ENCODE peak calls at places on chromosomes 6 and 20, in eight cellular contexts. F is fibroblast of the aortic adventitia, V is HCT116, O is choroid plexus epithelial cell, M is fibroblast of pulmonary artery, D is coronary artery, J is OCI-LY7, R is breast epithelium. I is an unnamed sample.

GRCh38 chr20:63394635-63395455 is 33.7 kb upstream of the CHRNA4 start:
- DNase-seq in F (no peak), V (no peak), O (no peak), M (no peak), D (no peak), J (no peak), R (no peak), I (no peak)

GRCh38 chr20:32216396-32217142 is 8.9 kb downstream of the POFUT1 start:
- DNase-seq in F (no peak), V (no peak), O (no peak), M (no peak), D (no peak), J (no peak), R (no peak), I (no peak)

GRCh38 chr6:145842693-145843546 is 28.3 kb upstream of the FBXO30 start:
- DNase-seq in F (peak), V (no peak), O (peak), M (peak), D (no peak), J (no peak), R (no peak), I (peak)

GRCh38 chr6:42729731-42730130 is 7.3 kb upstream of the PRPH2 start:
- DNase-seq in F (peak), V (no peak), O (peak), M (peak), D (no peak), J (no peak), R (no peak), I (no peak)

GRCh38 chr6:123215211-123215610 is 219.2 kb downstream of the CLVS2 start:
- DNase-seq in F (no peak), V (no peak), O (no peak), M (no peak), D (no peak), J (no peak), R (no peak), I (no peak)

GRCh38 chr6:43453831-43454230 is 1.5 kb downstream of the DLK2 start:
- DNase-seq in F (no peak), V (no peak), O (no peak), M (no peak), D (no peak), J (no peak), R (no peak), I (no peak)

GRCh38 chr6:168017629-168018028 is 20.2 kb downstream of the KIF25 start:
- DNase-seq in F (no peak), V (no peak), O (no peak), M (no peak), D (no peak), J (no peak), R (no peak), I (peak)

GRCh38 chr6:683742-684440 is 9.0 kb downstream of the EXOC2 start:
- DNase-seq in F (peak), V (no peak), O (peak), M (peak), D (no peak), J (no peak), R (no peak), I (peak)

GRCh38 chr6:139109558-139109957 is 25.3 kb upstream of the HECA start:
- DNase-seq in F (peak), V (peak), O (peak), M (peak), D (no peak), J (peak), R (no peak), I (no peak)

GRCh38 chr6:139409026-139409425 is 34.6 kb upstream of the CITED2 start:
- DNase-seq in F (peak), V (no peak), O (peak), M (peak), D (no peak), J (no peak), R (no peak), I (peak)

GRCh38 chr6:166258854-166259276 is 49.3 kb downstream of the PRR18 start:
- DNase-seq in F (no peak), V (no peak), O (no peak), M (no peak), D (no peak), J (peak), R (no peak), I (no peak)

GRCh38 chr20:25281541-25281991 is 33.7 kb downstream of the PYGB start:
- DNase-seq in F (no peak), V (no peak), O (no peak), M (no peak), D (no peak), J (peak), R (peak), I (no peak)

GRCh38 chr6:151537561-151537960 is 43.7 kb downstream of the CCDC170 start:
- DNase-seq in F (no peak), V (no peak), O (no peak), M (no peak), D (no peak), J (no peak), R (no peak), I (peak)

GRCh38 chr6:6412221-6412620 is 91.8 kb upstream of the F13A1 start:
- DNase-seq in F (no peak), V (no peak), O (no peak), M (no peak), D (no peak), J (no peak), R (no peak), I (no peak)

GRCh38 chr6:41464481-41464880 is 81.7 kb upstream of the FOXP4 start:
- DNase-seq in F (peak), V (no peak), O (peak), M (peak), D (no peak), J (no peak), R (no peak), I (no peak)

DNA sequence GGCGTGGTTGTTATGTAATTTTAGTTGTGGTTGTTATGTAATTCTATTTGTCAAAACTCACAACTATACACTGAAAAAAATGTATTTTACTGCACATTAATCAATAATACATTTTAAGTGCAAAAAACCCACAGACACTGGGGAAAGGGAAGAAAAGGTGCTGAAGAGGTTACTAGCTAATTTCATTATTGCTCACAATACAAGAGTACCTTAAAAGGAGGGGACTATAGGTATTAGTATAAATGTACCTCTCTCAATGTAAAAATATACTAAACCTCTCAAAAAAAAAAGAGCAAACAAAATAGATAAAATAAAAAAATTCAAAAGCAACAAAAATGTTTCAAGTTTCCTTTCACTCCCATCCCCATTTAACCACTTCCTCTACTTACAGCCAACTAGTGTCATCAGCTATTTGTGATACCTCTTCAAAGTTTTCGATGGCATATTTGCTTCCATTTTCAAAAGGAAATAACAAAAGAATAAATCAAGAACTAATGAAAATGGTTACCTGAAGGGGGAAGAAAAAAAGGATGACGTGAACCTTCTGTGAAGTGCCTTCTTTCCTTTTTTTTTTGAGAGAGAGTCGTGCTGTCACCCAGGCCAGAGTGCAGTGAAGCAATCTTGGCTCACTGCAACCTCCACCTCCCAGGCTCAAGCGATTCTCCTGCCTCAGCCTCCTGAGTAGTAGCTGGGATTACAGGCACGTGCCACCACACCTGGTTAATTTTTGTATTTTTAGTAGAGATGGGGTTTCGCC is 30.2 kb downstream of the RANBP9 start:
- DNase-seq in F (no peak), V (no peak), O (no peak), M (no peak), D (no peak), J (peak), R (no peak), I (no peak)
- H3K4me3 ChIP-seq in F (no peak), V (no peak), O (no peak), M (no peak), D (no peak), J (no peak), R (no peak), I (no peak)

DNA sequence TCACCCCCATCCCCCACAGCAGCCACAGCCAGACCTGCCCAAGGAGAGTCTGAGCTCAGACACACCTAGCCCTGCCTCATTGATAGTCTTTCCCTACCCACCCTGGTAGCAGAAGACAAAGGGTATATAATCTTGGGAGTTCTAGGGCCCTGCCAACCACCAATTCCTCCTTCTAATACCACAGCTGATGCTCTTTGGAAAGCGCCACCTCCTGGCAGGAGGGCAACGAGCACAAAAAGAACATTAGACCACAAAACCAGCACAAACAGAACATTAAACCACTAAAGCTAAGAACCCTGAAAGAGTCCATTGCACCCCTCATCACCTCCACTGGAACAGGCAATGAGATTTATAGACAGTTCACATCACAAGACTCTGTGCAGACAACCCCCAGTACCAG is 195.8 kb upstream of the FUT9 start:
- DNase-seq in F (no peak), V (no peak), O (no peak), M (no peak), D (no peak), J (peak), R (no peak), I (no peak)
- TF ChIP-seq CTCF in F (no peak), V (peak), O (no peak), M (no peak), D (no peak), J (peak), R (no peak), I (no peak)

DNA sequence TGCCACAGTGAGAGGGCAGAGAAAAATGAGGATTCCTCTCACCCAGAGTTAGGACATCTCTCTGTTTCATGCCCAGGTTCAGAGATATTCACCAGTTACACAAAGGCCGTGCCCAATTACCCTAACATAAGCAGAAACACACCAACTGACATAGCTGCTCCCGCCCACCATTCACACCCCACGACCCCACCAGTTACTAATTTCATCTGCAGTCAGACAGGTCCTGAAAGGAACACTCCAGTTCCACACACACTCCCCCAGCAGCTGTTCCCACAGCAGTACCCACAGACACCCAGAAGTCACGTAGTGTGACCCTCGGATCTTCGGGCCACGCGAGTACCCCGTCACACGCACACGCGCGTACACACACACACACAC is 532 bp downstream of the TMEM74B start:
- DNase-seq in F (no peak), V (no peak), O (no peak), M (no peak), D (no peak), J (no peak), R (no peak), I (no peak)
- H3K4me3 ChIP-seq in F (no peak), V (peak), O (no peak), M (no peak), D (peak), J (no peak), R (peak), I (no peak)

GRCh38 chr6:122178988-122179387 is 220.5 kb upstream of the HSF2 start:
- DNase-seq in F (no peak), V (no peak), O (no peak), M (no peak), D (no peak), J (no peak), R (no peak), I (no peak)

GRCh38 chr6:122180132-122180531 is 219.3 kb upstream of the HSF2 start:
- DNase-seq in F (peak), V (no peak), O (peak), M (no peak), D (no peak), J (no peak), R (no peak), I (peak)

GRCh38 chr6:122187186-122187585 is 212.3 kb upstream of the HSF2 start:
- DNase-seq in F (peak), V (no peak), O (no peak), M (no peak), D (no peak), J (no peak), R (no peak), I (no peak)

DNA sequence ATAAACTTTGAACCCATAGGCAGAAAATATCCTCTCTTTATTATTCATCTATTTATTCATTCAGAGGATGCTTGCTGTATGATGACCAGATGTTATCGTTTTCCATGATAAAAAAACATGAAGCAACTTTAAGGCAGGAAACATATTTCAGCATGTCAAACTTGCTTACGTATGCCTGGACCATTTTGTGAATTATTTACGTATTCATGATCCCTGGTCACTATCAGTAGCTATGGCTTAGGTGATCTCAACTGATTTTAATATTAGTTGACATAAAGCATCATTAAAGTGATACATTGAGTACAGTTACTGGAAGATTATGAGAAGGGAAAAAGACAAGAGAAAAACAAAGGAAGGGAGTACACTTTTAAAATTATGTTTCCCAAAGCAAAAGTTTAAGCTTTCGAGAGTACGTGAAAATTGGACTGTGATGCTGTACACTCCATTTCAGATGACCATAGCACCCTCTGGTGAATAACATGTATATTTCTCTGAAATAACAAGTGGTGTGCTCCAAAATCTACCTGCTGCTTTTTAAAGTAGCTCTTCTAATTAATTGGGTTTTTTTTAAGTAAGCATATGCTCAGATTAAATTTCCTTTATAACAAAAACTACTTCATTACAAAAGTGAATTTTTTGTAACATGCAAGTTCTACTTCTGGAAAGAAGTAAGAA is 215.1 kb upstream of the HSF2 start:
- DNase-seq in F (peak), V (peak), O (peak), M (peak), D (no peak), J (no peak), R (no peak), I (peak)
- TF ChIP-seq CTCF in F (peak), V (peak), O (peak), M (peak), D (no peak), J (peak), R (peak), I (peak)

DNA sequence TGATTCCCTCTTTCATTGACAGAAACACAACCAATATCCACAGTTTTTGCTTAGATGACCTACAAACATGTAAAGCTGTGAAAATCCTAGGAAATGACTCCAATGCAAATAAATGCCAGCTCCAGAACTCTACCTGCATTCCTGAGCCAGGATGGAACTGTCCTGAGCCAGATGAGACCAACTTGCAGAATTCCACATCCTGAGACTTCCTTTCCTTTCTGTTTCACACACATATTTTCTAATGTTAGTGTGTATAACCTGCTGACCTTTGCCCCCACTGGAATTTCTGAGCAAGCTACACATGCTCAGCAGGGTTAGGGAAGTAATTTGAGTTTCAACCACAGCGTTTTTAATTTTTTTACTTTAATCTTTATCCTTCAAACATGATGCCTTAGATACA is 69.6 kb upstream of the ADGRF1 start:
- DNase-seq in F (no peak), V (no peak), O (peak), M (no peak), D (no peak), J (no peak), R (no peak), I (peak)
- H3K4me3 ChIP-seq in F (no peak), V (no peak), O (no peak), M (no peak), D (no peak), J (no peak), R (no peak), I (no peak)